ENCODE peak calls at places on chromosome 7, in six cellular contexts. Y is frontal cortex, X is body of pancreas, A is non-pigmented ciliary epithelial cell, U is GM12865, T is B cell. V is an unnamed sample.

GRCh38 chr7:47215049-47215448 is 366.9 kb downstream of the TNS3 start:
- DNase-seq in Y (no peak), A (no peak), X (no peak), T (no peak), U (no peak), V (no peak)

GRCh38 chr7:76403780-76404494 is 5.6 kb downstream of the SSC4D start:
- DNase-seq in Y (peak), U (no peak), T (peak), A (no peak), X (peak), V (no peak)

GRCh38 chr7:2633538-2634264 is 1.9 kb downstream of the TTYH3 start:
- DNase-seq in X (peak), A (peak), U (no peak), Y (no peak), T (no peak), V (no peak)

GRCh38 chr7:77651544-77652162 is 44.6 kb upstream of the RSBN1L start:
- DNase-seq in X (peak), Y (peak), T (peak), A (no peak), U (peak), V (no peak)

GRCh38 chr7:156560075-156560474 is 80.5 kb upstream of the RNF32 start:
- DNase-seq in A (no peak), Y (no peak), T (no peak), X (no peak), U (no peak), V (no peak)

GRCh38 chr7:150507947-150508602 is 6.6 kb upstream of the GIMAP7 start:
- DNase-seq in U (no peak), Y (no peak), X (no peak), A (no peak), T (no peak), V (no peak)

GRCh38 chr7:108245523-108246226 is 115.5 kb upstream of the LAMB4 start:
- DNase-seq in X (no peak), U (no peak), A (no peak), Y (no peak), T (no peak), V (no peak)

GRCh38 chr7:21054427-21055133 is 267.9 kb upstream of the SP8 start:
- DNase-seq in A (no peak), U (no peak), T (no peak), X (no peak), Y (no peak), V (no peak)

GRCh38 chr7:476736-477360 is 42.8 kb downstream of the PDGFA start:
- DNase-seq in U (no peak), Y (no peak), T (no peak), A (no peak), X (no peak), V (no peak)

GRCh38 chr7:151243411-151244155 is 4.9 kb downstream of the SMARCD3 start:
- DNase-seq in X (no peak), Y (no peak), U (peak), T (peak), A (no peak), V (no peak)

GRCh38 chr7:67589178-67589577 is 592.5 kb downstream of the TYW1 start:
- DNase-seq in Y (no peak), X (no peak), U (no peak), A (no peak), T (no peak), V (no peak)

GRCh38 chr7:150958071-150958552 is 20.0 kb downstream of the KCNH2 start:
- DNase-seq in U (no peak), T (peak), X (no peak), A (no peak), Y (no peak), V (no peak)

GRCh38 chr7:20393021-20394015 is 62.6 kb downstream of the ITGB8 start:
- DNase-seq in X (peak), A (no peak), U (no peak), Y (no peak), T (no peak), V (no peak)

GRCh38 chr7:329691-330281 is 39.8 kb downstream of the FOXL3 start:
- DNase-seq in T (no peak), X (no peak), A (no peak), Y (no peak), U (no peak), V (peak)

GRCh38 chr7:157768198-157768597 is 431.4 kb downstream of the DNAJB6 start:
- DNase-seq in U (no peak), A (no peak), X (no peak), Y (no peak), T (no peak), V (no peak)

GRCh38 chr7:46713868-46714596 is 793.0 kb upstream of the IGFBP3 start:
- DNase-seq in A (no peak), T (no peak), Y (no peak), X (peak), U (no peak), V (no peak)

GRCh38 chr7:143975617-143976016 is 21.0 kb downstream of the OR2F1 start:
- DNase-seq in A (no peak), U (no peak), T (no peak), X (no peak), Y (no peak), V (no peak)

V was measured in prostate gland.